ENCODE peak calls at places on chromosomes 1 and 21, in eight cellular contexts. O is breast epithelium; E is astrocyte; C is CD4-positive, alpha-beta T cell; J is kidney; P is uterus; B is heart left ventricle; D is small intestine. S is an unnamed sample.

GRCh38 chr1:158371188-158371953 is 17.7 kb downstream of the CD1E start:
- DNase-seq in O (no peak), E (no peak), C (no peak), J (no peak), P (no peak), B (no peak), D (no peak), S (no peak)

GRCh38 chr1:94876362-94876761 is 50.5 kb downstream of the CNN3 start:
- DNase-seq in O (no peak), E (peak), C (no peak), J (no peak), P (no peak), B (no peak), D (no peak), S (no peak)

GRCh38 chr1:51916587-51917405 is 38.3 kb upstream of the NRDC start:
- DNase-seq in O (no peak), E (peak), C (no peak), J (no peak), P (no peak), B (no peak), D (no peak), S (no peak)

GRCh38 chr1:169784102-169784501 is 10.6 kb downstream of the METTL18 start:
- DNase-seq in O (no peak), E (peak), C (no peak), J (no peak), P (no peak), B (no peak), D (no peak), S (no peak)

GRCh38 chr1:1205769-1206375 is 520 bp downstream of the TNFRSF18 start:
- DNase-seq in O (no peak), E (no peak), C (no peak), J (peak), P (no peak), B (peak), D (no peak), S (no peak)

GRCh38 chr1:112177314-112177713 is 187.8 kb upstream of the KCND3 start:
- DNase-seq in O (no peak), E (no peak), C (no peak), J (no peak), P (no peak), B (no peak), D (no peak), S (no peak)

GRCh38 chr1:82466894-82467293 is 666.2 kb downstream of the ADGRL2 start:
- DNase-seq in O (no peak), E (no peak), C (no peak), J (no peak), P (no peak), B (no peak), D (no peak), S (no peak)

GRCh38 chr21:44994581-44995171 is 54.8 kb downstream of the SLX9 start:
- DNase-seq in O (peak), E (no peak), C (no peak), J (peak), P (no peak), B (peak), D (no peak), S (no peak)

GRCh38 chr1:198655464-198656121 is 16.8 kb downstream of the PTPRC start:
- DNase-seq in O (no peak), E (peak), C (no peak), J (no peak), P (no peak), B (no peak), D (no peak), S (no peak)

GRCh38 chr1:97384294-97384952 is 536.4 kb downstream of the DPYD start:
- DNase-seq in O (no peak), E (peak), C (no peak), J (no peak), P (no peak), B (no peak), D (no peak), S (no peak)

GRCh38 chr1:15916417-15916816 is 59.5 kb downstream of the ZBTB17 start:
- DNase-seq in O (no peak), E (peak), C (no peak), J (no peak), P (no peak), B (no peak), D (no peak), S (no peak)

GRCh38 chr1:63662056-63662836 is 69.0 kb downstream of the PGM1 start:
- DNase-seq in O (no peak), E (peak), C (no peak), J (no peak), P (no peak), B (no peak), D (no peak), S (no peak)

GRCh38 chr1:167635233-167635648 is 5.2 kb downstream of the RCSD1 start:
- DNase-seq in O (no peak), E (peak), C (no peak), J (peak), P (no peak), B (peak), D (no peak), S (no peak)

GRCh38 chr1:26739251-26739914 is 43.6 kb downstream of the ARID1A start:
- DNase-seq in O (no peak), E (no peak), C (no peak), J (no peak), P (no peak), B (no peak), D (no peak), S (no peak)

GRCh38 chr1:210248341-210248740 is 15.7 kb downstream of the SERTAD4 start:
- DNase-seq in O (no peak), E (peak), C (no peak), J (no peak), P (no peak), B (no peak), D (no peak), S (no peak)

GRCh38 chr1:100440075-100440809 is 87.9 kb downstream of the CDC14A start:
- DNase-seq in O (no peak), E (no peak), C (peak), J (no peak), P (no peak), B (no peak), D (peak), S (peak)

GRCh38 chr1:30194741-30195423 is 528.5 kb downstream of the MATN1 start:
- DNase-seq in O (no peak), E (no peak), C (no peak), J (no peak), P (no peak), B (no peak), D (no peak), S (no peak)

GRCh38 chr1:81327743-81328142 is 473.0 kb upstream of the ADGRL2 start:
- DNase-seq in O (no peak), E (no peak), C (no peak), J (no peak), P (no peak), B (no peak), D (no peak), S (no peak)

GRCh38 chr1:235279627-235280194 is 48.3 kb downstream of the ARID4B start:
- DNase-seq in O (no peak), E (no peak), C (no peak), J (no peak), P (no peak), B (no peak), D (peak), S (no peak)

GRCh38 chr21:44312716-44313115 is 12.9 kb downstream of the PFKL start:
- DNase-seq in O (no peak), E (no peak), C (no peak), J (no peak), P (no peak), B (no peak), D (no peak), S (no peak)

GRCh38 chr1:67166196-67166595 is at the start of gene IL23R:
- DNase-seq in O (no peak), E (no peak), C (no peak), J (no peak), P (no peak), B (no peak), D (no peak), S (no peak)

GRCh38 chr1:223456747-223457146 is 63.5 kb downstream of the CCDC185 start:
- DNase-seq in O (no peak), E (no peak), C (no peak), J (no peak), P (no peak), B (no peak), D (no peak), S (no peak)

GRCh38 chr1:46526689-46527291 is 24.7 kb downstream of the KNCN start:
- DNase-seq in O (no peak), E (no peak), C (no peak), J (peak), P (no peak), B (peak), D (peak), S (peak)

GRCh38 chr21:35528109-35529042 is 479.3 kb upstream of the RUNX1 start:
- DNase-seq in O (no peak), E (peak), C (peak), J (peak), P (no peak), B (peak), D (no peak), S (peak)

GRCh38 chr1:204357551-204357950 is 2.2 kb downstream of the PLEKHA6 start:
- DNase-seq in O (no peak), E (no peak), C (no peak), J (no peak), P (no peak), B (peak), D (no peak), S (no peak)

GRCh38 chr1:156803086-156803851 is 13.4 kb downstream of the SH2D2A start:
- DNase-seq in O (no peak), E (no peak), C (no peak), J (no peak), P (no peak), B (no peak), D (no peak), S (no peak)

GRCh38 chr1:234707641-234708040 is 97.7 kb upstream of the IRF2BP2 start:
- DNase-seq in O (peak), E (peak), C (no peak), J (no peak), P (no peak), B (no peak), D (no peak), S (no peak)

GRCh38 chr1:107526524-107527198 is 385.8 kb downstream of the NTNG1 start:
- DNase-seq in O (no peak), E (no peak), C (no peak), J (no peak), P (no peak), B (no peak), D (no peak), S (no peak)

GRCh38 chr1:32878183-32878582 is 7.5 kb upstream of the FNDC5 start:
- DNase-seq in O (peak), E (no peak), C (no peak), J (no peak), P (no peak), B (no peak), D (no peak), S (no peak)

GRCh38 chr1:198416276-198416675 is 124.2 kb downstream of the ATP6V1G3 start:
- DNase-seq in O (no peak), E (peak), C (no peak), J (no peak), P (no peak), B (no peak), D (no peak), S (no peak)

GRCh38 chr1:243287652-243288051 is 31.8 kb downstream of the SDCCAG8 start:
- DNase-seq in O (no peak), E (peak), C (no peak), J (no peak), P (no peak), B (no peak), D (no peak), S (no peak)

GRCh38 chr1:37558411-37558810 is 1.7 kb downstream of the DNALI1 start:
- DNase-seq in O (no peak), E (no peak), C (no peak), J (no peak), P (no peak), B (no peak), D (no peak), S (no peak)

GRCh38 chr21:42703936-42704335 is 50.5 kb downstream of the PDE9A start:
- DNase-seq in O (no peak), E (no peak), C (no peak), J (peak), P (no peak), B (no peak), D (no peak), S (no peak)

GRCh38 chr1:187605736-187606135 is 777.0 kb downstream of the PLA2G4A start:
- DNase-seq in O (no peak), E (no peak), C (no peak), J (no peak), P (no peak), B (no peak), D (no peak), S (no peak)

GRCh38 chr1:109258481-109259466 is 9.4 kb downstream of the CELSR2 start:
- DNase-seq in O (no peak), E (no peak), C (no peak), J (peak), P (no peak), B (peak), D (no peak), S (no peak)

GRCh38 chr1:152962876-152963415 is 7.5 kb upstream of the SPRR4 start:
- DNase-seq in O (no peak), E (no peak), C (no peak), J (no peak), P (no peak), B (no peak), D (no peak), S (no peak)

GRCh38 chr1:64292399-64292798 is 89.0 kb downstream of the UBE2U start:
- DNase-seq in O (no peak), E (no peak), C (no peak), J (no peak), P (no peak), B (no peak), D (no peak), S (no peak)

GRCh38 chr1:246219508-246220030 is 287.5 kb downstream of the SMYD3 start:
- DNase-seq in O (no peak), E (peak), C (no peak), J (peak), P (no peak), B (no peak), D (no peak), S (no peak)
- H3K27ac ChIP-seq in O (no peak), E (no peak), C (no peak), J (no peak), P (no peak), B (no peak), D (no peak), S (no peak)

DNA sequence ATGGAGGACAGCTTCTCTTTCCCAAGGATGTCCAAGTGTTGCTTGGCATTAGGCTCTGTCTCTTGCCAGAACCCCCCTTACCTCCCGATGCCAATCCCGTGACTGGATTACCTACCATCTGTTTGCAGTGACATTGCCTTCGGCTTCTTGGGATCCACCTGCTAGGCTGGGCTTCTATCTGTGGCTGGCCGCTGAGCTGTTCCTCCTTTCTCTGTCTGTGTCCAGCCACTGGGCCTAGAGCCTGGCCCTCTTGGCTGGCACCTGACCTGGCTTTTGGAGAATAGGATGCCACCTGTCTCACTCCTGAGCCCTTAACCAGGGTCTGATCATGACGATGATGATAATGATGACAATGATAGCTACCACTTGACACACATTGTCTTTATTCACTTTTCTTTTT is 41.6 kb upstream of the STUM start:
- DNase-seq in O (no peak), E (no peak), C (no peak), J (no peak), P (no peak), B (no peak), D (no peak), S (no peak)
- H3K27ac ChIP-seq in O (no peak), E (no peak), C (no peak), J (no peak), P (no peak), B (no peak), D (no peak), S (no peak)

GRCh38 chr1:22057861-22058260 is 5.4 kb downstream of the CDC42 start:
- DNase-seq in O (no peak), E (no peak), C (no peak), J (no peak), P (no peak), B (no peak), D (no peak), S (no peak)
- H3K27ac ChIP-seq in O (no peak), E (no peak), C (no peak), J (no peak), P (no peak), B (no peak), D (no peak), S (no peak)

DNA sequence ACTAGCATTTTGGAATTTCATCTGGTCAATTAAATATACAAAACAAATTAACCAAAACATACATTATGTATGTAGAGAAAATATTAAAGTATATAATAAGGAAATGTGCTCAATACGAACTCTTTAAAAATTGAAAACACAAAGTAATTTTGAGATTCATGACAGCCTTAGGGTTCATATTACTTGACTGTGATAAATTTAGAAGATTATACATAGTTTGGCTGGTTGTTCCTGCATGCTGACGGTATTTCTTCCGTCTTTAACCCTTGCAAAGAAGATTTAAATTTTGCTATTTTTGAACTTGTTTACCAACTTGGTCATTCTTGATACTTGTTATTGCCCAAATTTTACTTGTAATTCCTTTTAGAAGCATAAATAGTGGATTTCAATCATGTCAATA is 298.2 kb downstream of the NFIA start:
- DNase-seq in O (no peak), E (no peak), C (no peak), J (no peak), P (no peak), B (no peak), D (no peak), S (no peak)
- H3K27ac ChIP-seq in O (no peak), E (no peak), C (no peak), J (no peak), P (no peak), B (no peak), D (no peak), S (no peak)

GRCh38 chr1:65525297-65526048 is 105.0 kb downstream of the LEPR start:
- DNase-seq in O (no peak), E (no peak), C (no peak), J (peak), P (no peak), B (peak), D (no peak), S (peak)
- H3K27ac ChIP-seq in O (peak), E (no peak), C (no peak), J (no peak), P (peak), B (no peak), D (no peak), S (peak)

DNA sequence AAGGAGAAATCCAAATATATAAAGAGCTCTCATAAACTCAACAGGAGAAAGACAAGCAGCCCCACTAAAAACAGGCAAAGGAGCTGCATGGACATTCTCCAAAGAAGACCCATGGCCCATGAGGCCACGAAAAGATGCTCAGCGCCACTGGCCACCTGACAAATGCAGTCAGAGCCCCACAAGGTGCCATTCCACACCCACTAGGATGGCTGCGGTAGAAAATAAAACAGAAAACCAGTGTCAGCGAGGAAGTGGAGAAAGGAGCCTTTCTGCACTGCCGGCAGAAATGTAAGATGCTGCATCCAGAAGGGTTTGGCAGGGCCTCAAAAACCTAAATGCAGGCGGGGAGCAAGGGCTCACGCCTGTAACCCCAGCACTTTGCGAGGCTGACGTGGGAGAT is 4.4 kb downstream of the WNT9A start:
- DNase-seq in O (no peak), E (no peak), C (no peak), J (peak), P (no peak), B (no peak), D (no peak), S (no peak)
- H3K27ac ChIP-seq in O (no peak), E (no peak), C (no peak), J (no peak), P (no peak), B (peak), D (no peak), S (no peak)